ENCODE peak calls at places on chromosomes 6 and 20, in ten cellular contexts. S, U, Z, A, Q, I, F, Y, M and X are unnamed samples.
A peak's percentile ranks its signal among the peaks of the same experiment; 100 is the strongest.

GRCh38 chr20:17843246-17844132 is 125.1 kb downstream of the SNX5 start:
- DNase-seq in S (peak; percentile 97), U (no peak), Z (no peak), A (peak; percentile 76), Q (peak; percentile 54), I (peak; percentile 88), F (peak; percentile 67), Y (peak; percentile 72), M (peak; percentile 99), X (no peak)

GRCh38 chr6:76682842-76683241 is 610.4 kb upstream of the IMPG1 start:
- DNase-seq in S (peak; percentile 10), U (peak; percentile 2), Z (peak; percentile 13), A (no peak), Q (no peak), I (peak; percentile 12), F (no peak), Y (no peak), M (peak; percentile 4), X (no peak)

GRCh38 chr20:59783020-59784010 is 150.1 kb downstream of the SYCP2 start:
- DNase-seq in S (peak; percentile 15), U (peak; percentile 46), Z (peak; percentile 87), A (no peak), Q (peak; percentile 52), I (peak; percentile 32), F (no peak), Y (peak; percentile 40), M (peak; percentile 10), X (no peak)

GRCh38 chr6:20693466-20694063 is 159.3 kb downstream of the CDKAL1 start:
- DNase-seq in S (peak; percentile 37), U (no peak), Z (no peak), A (no peak), Q (no peak), I (no peak), F (no peak), Y (no peak), M (peak; percentile 36), X (no peak)

GRCh38 chr20:5621305-5621704 is 128.9 kb upstream of the SHLD1 start:
- DNase-seq in S (no peak), U (no peak), Z (no peak), A (no peak), Q (no peak), I (no peak), F (no peak), Y (no peak), M (peak; percentile 69), X (no peak)

GRCh38 chr6:4661391-4661790 is 114.8 kb upstream of the CDYL start:
- DNase-seq in S (no peak), U (no peak), Z (no peak), A (no peak), Q (no peak), I (no peak), F (no peak), Y (no peak), M (no peak), X (no peak)

GRCh38 chr6:72272958-72273357 is 348.9 kb upstream of the KCNQ5 start:
- DNase-seq in S (peak; percentile 73), U (no peak), Z (no peak), A (no peak), Q (no peak), I (no peak), F (no peak), Y (no peak), M (peak; percentile 76), X (no peak)

GRCh38 chr6:37130704-37131103 is 39.2 kb upstream of the PIM1 start:
- DNase-seq in S (peak; percentile 56), U (peak; percentile 72), Z (no peak), A (peak; percentile 88), Q (no peak), I (no peak), F (no peak), Y (peak; percentile 65), M (peak; percentile 54), X (peak; percentile 88)

GRCh38 chr6:162198925-162199324 is 528.6 kb downstream of the PRKN start:
- DNase-seq in S (no peak), U (no peak), Z (peak; percentile 20), A (no peak), Q (no peak), I (no peak), F (no peak), Y (no peak), M (no peak), X (no peak)

GRCh38 chr20:13775867-13776266 is 8.9 kb downstream of the ESF1 start:
- DNase-seq in S (no peak), U (no peak), Z (no peak), A (no peak), Q (no peak), I (no peak), F (no peak), Y (no peak), M (no peak), X (no peak)

GRCh38 chr6:115545410-115545986 is 515.2 kb downstream of the FRK start:
- DNase-seq in S (no peak), U (peak; percentile 6), Z (peak; percentile 81), A (no peak), Q (no peak), I (no peak), F (no peak), Y (no peak), M (no peak), X (no peak)
- TF ChIP-seq CTCF in S (peak; percentile 19), U (peak; percentile 12), Z (peak; percentile 75), A (no peak), Q (peak; percentile 55), I (peak; percentile 42), F (no peak), Y (no peak), M (no peak), X (no peak)

DNA sequence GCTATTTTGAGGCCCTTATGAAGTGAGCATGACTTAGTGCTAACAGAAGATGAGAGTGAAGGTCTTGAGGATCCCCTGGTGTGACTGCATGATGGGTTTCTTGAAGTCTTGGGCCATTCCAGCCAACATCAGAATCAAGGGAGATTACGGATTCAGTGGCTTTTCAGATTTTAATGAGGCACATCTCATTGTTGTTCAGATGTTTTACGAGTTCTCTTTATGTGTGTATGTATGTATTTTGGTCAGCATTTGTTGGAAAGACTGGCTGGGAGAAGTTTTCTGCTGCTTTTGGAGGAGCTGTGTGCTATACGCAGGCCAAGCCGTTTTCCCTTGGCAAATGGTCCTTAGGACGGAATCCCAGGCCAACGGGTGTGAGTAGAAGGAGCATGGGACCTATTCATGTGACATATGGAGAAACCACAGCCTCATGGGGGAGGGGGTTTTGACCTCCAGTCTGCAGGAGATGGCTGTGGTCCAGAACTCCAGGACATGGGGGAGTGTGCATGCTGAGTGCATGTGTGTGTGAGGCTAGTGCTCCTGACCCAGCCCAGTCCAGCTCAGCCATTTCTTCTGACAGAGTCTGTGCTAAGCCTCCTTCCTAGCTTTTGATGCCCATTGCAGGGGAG is 35.3 kb downstream of the CHMP4B start:
- DNase-seq in S (peak; percentile 29), U (no peak), Z (no peak), A (peak; percentile 80), Q (peak; percentile 29), I (no peak), F (peak; percentile 55), Y (peak; percentile 34), M (peak; percentile 22), X (no peak)
- H3K27ac ChIP-seq in S (no peak overlapping the region), U (no peak overlapping the region), Z (no peak overlapping the region), A (peak overlapping the region; percentile 36), Q (peak overlapping the region; percentile 4), I (no peak overlapping the region), F (no peak overlapping the region), Y (no peak overlapping the region), M (no peak overlapping the region), X (no peak overlapping the region)

GRCh38 chr6:45476341-45476740 is 98.6 kb upstream of the SUPT3H start:
- DNase-seq in S (no peak), U (no peak), Z (no peak), A (no peak), Q (no peak), I (no peak), F (no peak), Y (no peak), M (no peak), X (no peak)

GRCh38 chr6:45477278-45477677 is 99.5 kb upstream of the SUPT3H start:
- DNase-seq in S (no peak), U (no peak), Z (no peak), A (no peak), Q (no peak), I (no peak), F (no peak), Y (no peak), M (no peak), X (no peak)

GRCh38 chr6:45479834-45480696 is 102.3 kb upstream of the SUPT3H start:
- DNase-seq in S (peak; percentile 88), U (no peak), Z (peak; percentile 6), A (no peak), Q (no peak), I (no peak), F (no peak), Y (no peak), M (peak; percentile 81), X (no peak)

GRCh38 chr6:45478235-45478634 is 100.5 kb upstream of the SUPT3H start:
- DNase-seq in S (peak; percentile 79), U (no peak), Z (no peak), A (no peak), Q (no peak), I (no peak), F (no peak), Y (no peak), M (peak; percentile 73), X (no peak)

GRCh38 chr6:45477785-45478184 is 100.1 kb upstream of the SUPT3H start:
- DNase-seq in S (no peak), U (no peak), Z (no peak), A (no peak), Q (no peak), I (no peak), F (no peak), Y (no peak), M (no peak), X (no peak)
- H3K4me1 ChIP-seq in S (peaks cover 9% of the 10 kb centered on the region), U (no peaks in the 10 kb centered on the region), Z (peaks cover 12% of the 10 kb centered on the region), A (peaks cover 12% of the 10 kb centered on the region), Q (no peaks in the 10 kb centered on the region), I (peaks cover 4% of the 10 kb centered on the region), F (no peaks in the 10 kb centered on the region), Y (peaks cover 10% of the 10 kb centered on the region), M (peaks cover 15% of the 10 kb centered on the region), X (peaks cover 8% of the 10 kb centered on the region)

GRCh38 chr6:160174681-160175080 is 53.1 kb downstream of the SLC22A1 start:
- DNase-seq in S (no peak), U (no peak), Z (peak; percentile 48), A (no peak), Q (no peak), I (no peak), F (no peak), Y (no peak), M (no peak), X (no peak)

GRCh38 chr6:160173806-160174205 is 52.2 kb downstream of the SLC22A1 start:
- DNase-seq in S (no peak), U (no peak), Z (no peak), A (no peak), Q (no peak), I (no peak), F (no peak), Y (no peak), M (no peak), X (no peak)

GRCh38 chr6:160180706-160181105 is 59.1 kb downstream of the SLC22A1 start:
- DNase-seq in S (no peak), U (no peak), Z (no peak), A (no peak), Q (no peak), I (no peak), F (no peak), Y (no peak), M (no peak), X (no peak)

GRCh38 chr6:160178271-160178670 is 56.7 kb downstream of the SLC22A1 start:
- DNase-seq in S (no peak), U (no peak), Z (no peak), A (no peak), Q (no peak), I (no peak), F (no peak), Y (no peak), M (no peak), X (no peak)

GRCh38 chr6:160177220-160177619 is 55.6 kb downstream of the SLC22A1 start:
- DNase-seq in S (no peak), U (peak; percentile 42), Z (peak; percentile 33), A (no peak), Q (no peak), I (no peak), F (no peak), Y (no peak), M (no peak), X (no peak)
- TF ChIP-seq CTCF in S (no peak), U (no peak), Z (no peak), A (no peak), Q (no peak), I (no peak), F (no peak), Y (no peak), M (no peak), X (no peak)